ENCODE peak calls at places on chromosome 15, in four cellular contexts. C, G, T and P are unnamed samples.

GRCh38 chr15:85306946-85307686 is 73.3 kb upstream of the AKAP13 start:
- DNase-seq in C (no peak), G (no peak), T (no peak), P (no peak)

GRCh38 chr15:59278120-59278519 is 71.5 kb downstream of the LDHAL6B start:
- DNase-seq in G (no peak), C (no peak), T (no peak), P (no peak)

GRCh38 chr15:75063338-75063737 is 39.9 kb downstream of the PPCDC start:
- DNase-seq in C (no peak), G (no peak), T (no peak), P (no peak)

GRCh38 chr15:64070965-64071851 is 22.4 kb downstream of the CIAO2A start:
- DNase-seq in C (no peak), G (no peak), T (no peak), P (no peak)

GRCh38 chr15:75673426-75674247 is 25.9 kb downstream of the SNX33 start:
- DNase-seq in T (no peak), C (no peak), G (no peak), P (no peak)

GRCh38 chr15:82852906-82853635 is 43.6 kb downstream of the WHAMM start:
- DNase-seq in G (no peak), T (no peak), C (no peak), P (no peak)

GRCh38 chr15:80643296-80643965 is 51.7 kb upstream of the ABHD17C start:
- DNase-seq in T (no peak), G (no peak), C (no peak), P (no peak)

GRCh38 chr15:101255615-101256350 is 3.9 kb upstream of the CHSY1 start:
- DNase-seq in C (no peak), G (no peak), T (no peak), P (no peak)

GRCh38 chr15:65902373-65902772 is 33.1 kb downstream of the RAB11A start:
- DNase-seq in T (no peak), G (no peak), C (no peak), P (peak)